ENCODE peak calls at places on chromosomes 3 and 15, in eight cellular contexts. One of them, this sample, is unnamed.

GRCh38 chr3:22609139-22609538 is 594.0 kb upstream of the UBE2E2 start:
- DNase-seq in aorta: no peak
- DNase-seq in MM.1S: no peak
- DNase-seq in adipocyte: peak; percentile 8
- DNase-seq in H7: no peak
- DNase-seq in heart right ventricle: no peak
- DNase-seq in skeletal muscle cell: no peak
- DNase-seq in AG04450: no peak
- DNase-seq in this sample: no peak

GRCh38 chr15:29815705-29816042 is 6.6 kb downstream of the TJP1 start:
- DNase-seq in aorta: no peak
- DNase-seq in MM.1S: no peak
- DNase-seq in adipocyte: no peak
- DNase-seq in H7: no peak
- DNase-seq in heart right ventricle: no peak
- DNase-seq in skeletal muscle cell: no peak
- DNase-seq in AG04450: no peak
- DNase-seq in this sample: no peak

GRCh38 chr15:70120109-70120508 is 22.4 kb upstream of the TLE3 start:
- DNase-seq in aorta: no peak
- DNase-seq in MM.1S: no peak
- DNase-seq in adipocyte: no peak
- DNase-seq in H7: no peak
- DNase-seq in heart right ventricle: no peak
- DNase-seq in skeletal muscle cell: no peak
- DNase-seq in AG04450: no peak
- DNase-seq in this sample: no peak

GRCh38 chr3:86793786-86794185 is 197.2 kb downstream of the VGLL3 start:
- DNase-seq in aorta: no peak
- DNase-seq in MM.1S: no peak
- DNase-seq in adipocyte: peak; percentile 92
- DNase-seq in H7: no peak
- DNase-seq in heart right ventricle: no peak
- DNase-seq in skeletal muscle cell: peak; percentile 94
- DNase-seq in AG04450: peak; percentile 93
- DNase-seq in this sample: no peak

GRCh38 chr3:70471464-70472342 is 159.3 kb upstream of the MDFIC2 start:
- DNase-seq in aorta: no peak
- DNase-seq in MM.1S: no peak
- DNase-seq in adipocyte: peak; percentile 61
- DNase-seq in H7: no peak
- DNase-seq in heart right ventricle: no peak
- DNase-seq in skeletal muscle cell: no peak
- DNase-seq in AG04450: peak; percentile 6
- DNase-seq in this sample: no peak

GRCh38 chr3:52520716-52521487 is 12.8 kb downstream of the NT5DC2 start:
- DNase-seq in aorta: no peak
- DNase-seq in MM.1S: no peak
- DNase-seq in adipocyte: no peak
- DNase-seq in H7: peak; percentile 62
- DNase-seq in heart right ventricle: peak; percentile 1
- DNase-seq in skeletal muscle cell: no peak
- DNase-seq in AG04450: no peak
- DNase-seq in this sample: no peak

GRCh38 chr3:174784206-174784934 is 74.8 kb upstream of the NAALADL2 start:
- DNase-seq in aorta: no peak
- DNase-seq in MM.1S: no peak
- DNase-seq in adipocyte: peak; percentile 17
- DNase-seq in H7: no peak
- DNase-seq in heart right ventricle: no peak
- DNase-seq in skeletal muscle cell: no peak
- DNase-seq in AG04450: no peak
- DNase-seq in this sample: no peak

GRCh38 chr15:57502116-57502515 is 89.6 kb upstream of the MYZAP start:
- DNase-seq in aorta: no peak
- DNase-seq in MM.1S: no peak
- DNase-seq in adipocyte: no peak
- DNase-seq in H7: no peak
- DNase-seq in heart right ventricle: no peak
- DNase-seq in skeletal muscle cell: no peak
- DNase-seq in AG04450: no peak
- DNase-seq in this sample: no peak

GRCh38 chr3:45566951-45567411 is 27.6 kb upstream of the LIMD1 start:
- DNase-seq in aorta: no peak
- DNase-seq in MM.1S: no peak
- DNase-seq in adipocyte: no peak
- DNase-seq in H7: no peak
- DNase-seq in heart right ventricle: no peak
- DNase-seq in skeletal muscle cell: no peak
- DNase-seq in AG04450: no peak
- DNase-seq in this sample: no peak

GRCh38 chr3:116390318-116390717 is 55.0 kb downstream of the LSAMP start:
- DNase-seq in aorta: no peak
- DNase-seq in MM.1S: no peak
- DNase-seq in adipocyte: no peak
- DNase-seq in H7: peak; percentile 8
- DNase-seq in heart right ventricle: no peak
- DNase-seq in skeletal muscle cell: no peak
- DNase-seq in AG04450: no peak
- DNase-seq in this sample: no peak

DNA sequence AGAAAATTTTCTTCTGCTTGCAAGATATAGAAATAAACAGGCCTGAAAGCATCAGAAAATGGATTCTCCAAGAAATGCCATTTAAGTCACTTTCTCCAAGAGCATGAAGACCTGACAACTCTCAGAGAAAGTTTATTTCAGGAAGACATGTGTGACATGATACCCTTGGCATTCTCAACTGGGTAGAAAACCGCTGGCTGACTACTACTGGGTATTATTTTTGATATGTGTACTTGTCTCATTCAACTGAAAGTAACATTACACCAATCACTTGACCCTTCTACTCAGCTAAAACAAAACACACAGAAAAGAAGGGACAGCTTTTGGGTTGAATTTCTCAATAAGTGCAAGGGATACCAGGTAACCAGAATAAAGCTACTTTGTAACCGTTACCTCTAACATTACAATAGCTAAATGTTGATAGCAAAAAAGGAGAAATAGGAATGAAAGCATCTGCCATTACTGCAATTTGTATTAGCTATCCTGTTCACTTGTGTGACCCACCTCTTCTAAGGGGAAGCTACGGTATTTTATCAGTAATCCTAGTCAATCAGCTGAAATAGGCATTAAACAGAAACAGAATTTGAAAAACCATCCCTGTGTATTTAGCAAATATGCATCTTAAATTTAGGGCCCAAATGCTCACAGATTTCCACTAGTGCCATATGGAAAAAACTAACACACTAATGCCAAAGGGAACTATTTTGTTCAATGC is 7.3 kb downstream of the TRA2B start:
- DNase-seq in aorta: no peak
- DNase-seq in MM.1S: no peak
- DNase-seq in adipocyte: peak; percentile 61
- DNase-seq in H7: no peak
- DNase-seq in heart right ventricle: no peak
- DNase-seq in skeletal muscle cell: no peak
- DNase-seq in AG04450: no peak
- DNase-seq in this sample: no peak
- H3K4me3 ChIP-seq in aorta: no peak overlapping the region
- H3K4me3 ChIP-seq in MM.1S: peak overlapping the region; percentile 3
- H3K4me3 ChIP-seq in adipocyte: peak overlapping the region; percentile 92
- H3K4me3 ChIP-seq in H7: no peak overlapping the region
- H3K4me3 ChIP-seq in heart right ventricle: peak overlapping the region; percentile 97
- H3K4me3 ChIP-seq in skeletal muscle cell: peak overlapping the region; percentile 12
- H3K4me3 ChIP-seq in AG04450: peak overlapping the region; percentile 0
- H3K4me3 ChIP-seq in this sample: no peak overlapping the region

GRCh38 chr3:14378415-14378814 is 24.0 kb upstream of the SLC6A6 start:
- DNase-seq in aorta: no peak
- DNase-seq in MM.1S: no peak
- DNase-seq in adipocyte: no peak
- DNase-seq in H7: no peak
- DNase-seq in heart right ventricle: no peak
- DNase-seq in skeletal muscle cell: no peak
- DNase-seq in AG04450: no peak
- DNase-seq in this sample: no peak

GRCh38 chr3:14377838-14378169 is 24.6 kb upstream of the SLC6A6 start:
- DNase-seq in aorta: no peak
- DNase-seq in MM.1S: no peak
- DNase-seq in adipocyte: no peak
- DNase-seq in H7: no peak
- DNase-seq in heart right ventricle: no peak
- DNase-seq in skeletal muscle cell: no peak
- DNase-seq in AG04450: no peak
- DNase-seq in this sample: peak; percentile 57

GRCh38 chr3:14377044-14377837 is 25.2 kb upstream of the SLC6A6 start:
- DNase-seq in aorta: no peak
- DNase-seq in MM.1S: no peak
- DNase-seq in adipocyte: no peak
- DNase-seq in H7: no peak
- DNase-seq in heart right ventricle: no peak
- DNase-seq in skeletal muscle cell: no peak
- DNase-seq in AG04450: no peak
- DNase-seq in this sample: no peak

GRCh38 chr3:14376348-14377043 is 25.9 kb upstream of the SLC6A6 start:
- DNase-seq in aorta: no peak
- DNase-seq in MM.1S: no peak
- DNase-seq in adipocyte: no peak
- DNase-seq in H7: no peak
- DNase-seq in heart right ventricle: no peak
- DNase-seq in skeletal muscle cell: no peak
- DNase-seq in AG04450: no peak
- DNase-seq in this sample: no peak

DNA sequence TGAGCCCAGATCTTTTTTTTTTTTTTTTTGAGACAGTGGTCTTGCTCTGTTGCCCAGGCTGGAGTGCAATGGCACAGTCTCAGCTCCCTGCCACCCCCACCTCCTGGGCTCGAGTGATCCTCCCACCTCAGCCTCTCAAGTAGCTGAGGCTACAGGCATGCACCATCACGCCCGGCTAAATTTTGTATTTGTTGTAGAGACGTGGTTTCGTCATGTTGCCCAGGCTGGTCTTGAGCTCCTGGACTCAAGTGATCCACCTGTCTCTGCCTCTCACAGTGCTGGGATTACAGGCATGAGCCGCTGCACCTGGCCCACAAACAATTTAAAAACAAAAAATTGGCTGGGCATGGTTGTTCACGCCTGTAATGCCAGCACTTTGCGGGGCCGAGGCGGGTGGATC is 22.6 kb upstream of the SLC6A6 start:
- DNase-seq in aorta: no peak
- DNase-seq in MM.1S: no peak
- DNase-seq in adipocyte: no peak
- DNase-seq in H7: no peak
- DNase-seq in heart right ventricle: no peak
- DNase-seq in skeletal muscle cell: no peak
- DNase-seq in AG04450: no peak
- DNase-seq in this sample: no peak
- H3K4me3 ChIP-seq in aorta: no peak overlapping the region
- H3K4me3 ChIP-seq in MM.1S: no peak overlapping the region
- H3K4me3 ChIP-seq in adipocyte: no peak overlapping the region
- H3K4me3 ChIP-seq in H7: no peak overlapping the region
- H3K4me3 ChIP-seq in heart right ventricle: no peak overlapping the region
- H3K4me3 ChIP-seq in skeletal muscle cell: no peak overlapping the region
- H3K4me3 ChIP-seq in AG04450: no peak overlapping the region
- H3K4me3 ChIP-seq in this sample: no peak overlapping the region

GRCh38 chr15:83282859-83283812 is 1.3 kb downstream of the BNC1 start:
- DNase-seq in aorta: peak; percentile 78
- DNase-seq in MM.1S: no peak
- DNase-seq in adipocyte: peak; percentile 45
- DNase-seq in H7: peak; percentile 85
- DNase-seq in heart right ventricle: peak; percentile 40
- DNase-seq in skeletal muscle cell: no peak
- DNase-seq in AG04450: no peak
- DNase-seq in this sample: no peak
- H3K4me3 ChIP-seq in aorta: peak overlapping the region; percentile 17
- H3K4me3 ChIP-seq in MM.1S: no peak overlapping the region
- H3K4me3 ChIP-seq in adipocyte: peak overlapping the region; percentile 85
- H3K4me3 ChIP-seq in H7: peak overlapping the region; percentile 47
- H3K4me3 ChIP-seq in heart right ventricle: peak overlapping the region; percentile 56
- H3K4me3 ChIP-seq in skeletal muscle cell: peak overlapping the region; percentile 67
- H3K4me3 ChIP-seq in AG04450: peak overlapping the region; percentile 63
- H3K4me3 ChIP-seq in this sample: peak overlapping the region; percentile 24

GRCh38 chr15:28106294-28107110 is 7.4 kb upstream of the OCA2 start:
- DNase-seq in aorta: no peak
- DNase-seq in MM.1S: no peak
- DNase-seq in adipocyte: peak; percentile 58
- DNase-seq in H7: peak; percentile 84
- DNase-seq in heart right ventricle: no peak
- DNase-seq in skeletal muscle cell: no peak
- DNase-seq in AG04450: no peak
- DNase-seq in this sample: no peak
- H3K4me3 ChIP-seq in aorta: peak overlapping the region; percentile 60
- H3K4me3 ChIP-seq in MM.1S: no peak overlapping the region
- H3K4me3 ChIP-seq in adipocyte: peak overlapping the region; percentile 80
- H3K4me3 ChIP-seq in H7: peak overlapping the region; percentile 54
- H3K4me3 ChIP-seq in heart right ventricle: peak overlapping the region; percentile 59
- H3K4me3 ChIP-seq in skeletal muscle cell: peak overlapping the region; percentile 59
- H3K4me3 ChIP-seq in AG04450: peak overlapping the region; percentile 63
- H3K4me3 ChIP-seq in this sample: peak overlapping the region; percentile 15

DNA sequence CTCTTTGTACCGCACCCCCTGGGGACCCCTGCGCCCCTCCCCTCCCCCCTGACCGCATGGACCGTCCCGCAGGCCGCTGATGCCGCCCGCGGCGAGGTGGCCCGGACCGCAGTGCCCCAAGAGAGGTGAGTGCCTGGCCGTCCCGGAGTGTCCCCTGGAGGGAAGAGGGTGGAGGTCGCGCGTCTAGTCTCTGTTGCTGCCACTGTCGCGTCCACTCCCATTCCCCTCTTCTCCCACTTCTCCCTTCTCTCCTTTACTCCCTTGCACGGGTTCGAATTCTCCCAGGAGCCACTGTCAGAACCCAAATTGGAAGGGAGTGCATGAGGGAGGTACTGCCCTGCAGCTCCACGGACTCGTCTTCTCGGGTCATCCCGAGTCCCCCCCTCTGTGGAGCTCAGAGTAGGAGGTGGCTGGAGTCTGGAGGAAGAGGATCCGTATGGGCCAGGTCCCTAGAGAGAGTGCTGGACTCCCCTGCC is 754 bp downstream of the CSK start:
- DNase-seq in aorta: no peak
- DNase-seq in MM.1S: no peak
- DNase-seq in adipocyte: peak; percentile 24
- DNase-seq in H7: no peak
- DNase-seq in heart right ventricle: no peak
- DNase-seq in skeletal muscle cell: no peak
- DNase-seq in AG04450: no peak
- DNase-seq in this sample: no peak
- H3K4me3 ChIP-seq in aorta: peak overlapping the region; percentile 94
- H3K4me3 ChIP-seq in MM.1S: peak overlapping the region; percentile 93
- H3K4me3 ChIP-seq in adipocyte: peak overlapping the region; percentile 96
- H3K4me3 ChIP-seq in H7: peak overlapping the region; percentile 74
- H3K4me3 ChIP-seq in heart right ventricle: peak overlapping the region; percentile 93
- H3K4me3 ChIP-seq in skeletal muscle cell: peak overlapping the region; percentile 87
- H3K4me3 ChIP-seq in AG04450: peak overlapping the region; percentile 90
- H3K4me3 ChIP-seq in this sample: peak overlapping the region; percentile 79

DNA sequence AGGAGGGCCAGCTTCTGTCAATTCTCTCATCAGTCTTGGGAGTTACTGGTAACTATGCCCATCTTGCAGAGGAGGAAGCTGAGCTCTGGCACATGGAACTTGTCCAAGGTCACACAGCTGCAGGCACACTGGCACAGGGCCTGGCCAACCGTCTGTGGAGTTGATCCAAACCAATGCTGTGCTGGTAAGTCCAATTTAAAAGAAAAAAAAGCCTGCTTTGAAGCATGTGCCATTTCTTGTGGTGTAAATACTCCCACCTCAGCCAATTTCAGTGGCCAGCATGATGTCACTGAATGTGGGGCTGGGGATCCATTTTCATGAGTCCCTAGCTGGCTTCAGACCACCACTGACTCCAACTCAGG is 83.4 kb downstream of the CHSY1 start:
- DNase-seq in aorta: peak; percentile 81
- DNase-seq in MM.1S: no peak
- DNase-seq in adipocyte: no peak
- DNase-seq in H7: no peak
- DNase-seq in heart right ventricle: peak; percentile 55
- DNase-seq in skeletal muscle cell: no peak
- DNase-seq in AG04450: no peak
- DNase-seq in this sample: no peak
- H3K4me3 ChIP-seq in aorta: no peak overlapping the region
- H3K4me3 ChIP-seq in MM.1S: no peak overlapping the region
- H3K4me3 ChIP-seq in adipocyte: no peak overlapping the region
- H3K4me3 ChIP-seq in H7: no peak overlapping the region
- H3K4me3 ChIP-seq in heart right ventricle: peak overlapping the region; percentile 10
- H3K4me3 ChIP-seq in skeletal muscle cell: no peak overlapping the region
- H3K4me3 ChIP-seq in AG04450: no peak overlapping the region
- H3K4me3 ChIP-seq in this sample: no peak overlapping the region

This sample was measured in lung.